ENCODE peak calls at places on chromosomes 13 and 19, in five cellular contexts. J is H54; Q is endothelial cell; H is ascending aorta; F is naive thymus-derived CD4-positive, alpha-beta T cell. V is an unnamed sample.

GRCh38 chr13:42396901-42397670 is 125.1 kb downstream of the AKAP11 start:
- DNase-seq in Q (no peak), J (no peak), H (no peak), F (no peak), V (no peak)

GRCh38 chr13:34308725-34309124 is 490.8 kb downstream of the RFC3 start:
- DNase-seq in H (no peak), J (no peak), Q (no peak), F (no peak), V (no peak)

GRCh38 chr19:1833540-1833939 is 14.7 kb downstream of the REXO1 start:
- DNase-seq in H (no peak), Q (no peak), F (no peak), J (no peak), V (no peak)

GRCh38 chr13:29548722-29549446 is 46.6 kb downstream of the SLC7A1 start:
- DNase-seq in Q (no peak), H (no peak), J (no peak), F (no peak), V (no peak)

GRCh38 chr13:114339779-114340534 is 25.7 kb downstream of the CHAMP1 start:
- DNase-seq in J (peak; percentile 55), F (peak; percentile 26), H (no peak), Q (no peak), V (no peak)

GRCh38 chr13:110645750-110646149 is 30.4 kb downstream of the NAXD start:
- DNase-seq in Q (no peak), F (no peak), H (peak; percentile 62), J (no peak), V (no peak)

GRCh38 chr13:98293103-98293502 is 116.0 kb upstream of the RNF113B start:
- DNase-seq in H (no peak), J (no peak), Q (no peak), F (no peak), V (no peak)

GRCh38 chr19:38928406-38929001 is 2.1 kb downstream of the SARS2 start:
- DNase-seq in Q (no peak), H (no peak), F (no peak), J (no peak), V (no peak)

GRCh38 chr13:96492758-96493157 is 402.9 kb downstream of the HS6ST3 start:
- DNase-seq in F (no peak), Q (no peak), H (no peak), J (no peak), V (no peak)

GRCh38 chr13:52010890-52011689 is at the start of gene ATP7B:
- DNase-seq in J (peak; percentile 13), F (no peak), H (peak; percentile 66), Q (peak; percentile 43), V (no peak)